ENCODE peak calls at places on chromosomes 2 and 18, in five cellular contexts. One of them, this sample, is unnamed.

GRCh38 chr18:62682396-62682795 is 32.9 kb upstream of the PHLPP1 start:
- DNase-seq in T-helper 9 cell: no peak
- DNase-seq in posterior vena cava: no peak
- DNase-seq in transverse colon: no peak
- DNase-seq in HTR-8/SVneo: no peak
- DNase-seq in this sample: no peak

GRCh38 chr2:96856776-96857673 is 791 bp downstream of the ANKRD39 start:
- DNase-seq in T-helper 9 cell: peak
- DNase-seq in posterior vena cava: no peak
- DNase-seq in transverse colon: peak
- DNase-seq in HTR-8/SVneo: no peak
- DNase-seq in this sample: peak

GRCh38 chr2:160940699-160941098 is 219.5 kb upstream of the TANK start:
- DNase-seq in T-helper 9 cell: no peak
- DNase-seq in posterior vena cava: no peak
- DNase-seq in transverse colon: peak
- DNase-seq in HTR-8/SVneo: no peak
- DNase-seq in this sample: no peak

GRCh38 chr2:175806570-175806969 is 195.5 kb downstream of the LNPK start:
- DNase-seq in T-helper 9 cell: no peak
- DNase-seq in posterior vena cava: no peak
- DNase-seq in transverse colon: no peak
- DNase-seq in HTR-8/SVneo: no peak
- DNase-seq in this sample: no peak

GRCh38 chr2:180040146-180040925 is 33.2 kb upstream of the CWC22 start:
- DNase-seq in T-helper 9 cell: no peak
- DNase-seq in posterior vena cava: no peak
- DNase-seq in transverse colon: no peak
- DNase-seq in HTR-8/SVneo: no peak
- DNase-seq in this sample: no peak

GRCh38 chr2:189008555-189009312 is 34.6 kb downstream of the COL3A1 start:
- DNase-seq in T-helper 9 cell: no peak
- DNase-seq in posterior vena cava: no peak
- DNase-seq in transverse colon: no peak
- DNase-seq in HTR-8/SVneo: no peak
- DNase-seq in this sample: no peak

GRCh38 chr2:54891901-54892300 is 158.3 kb downstream of the RTN4 start:
- DNase-seq in T-helper 9 cell: no peak
- DNase-seq in posterior vena cava: no peak
- DNase-seq in transverse colon: no peak
- DNase-seq in HTR-8/SVneo: no peak
- DNase-seq in this sample: no peak

GRCh38 chr2:200380833-200381542 is 74.5 kb downstream of the SPATS2L start:
- DNase-seq in T-helper 9 cell: no peak
- DNase-seq in posterior vena cava: no peak
- DNase-seq in transverse colon: no peak
- DNase-seq in HTR-8/SVneo: peak
- DNase-seq in this sample: no peak

GRCh38 chr18:11279461-11279860 is 130.1 kb upstream of the PIEZO2 start:
- DNase-seq in T-helper 9 cell: no peak
- DNase-seq in posterior vena cava: no peak
- DNase-seq in transverse colon: no peak
- DNase-seq in HTR-8/SVneo: no peak
- DNase-seq in this sample: no peak

GRCh38 chr18:9803698-9804516 is 81.9 kb upstream of the TXNDC2 start:
- DNase-seq in T-helper 9 cell: no peak
- DNase-seq in posterior vena cava: no peak
- DNase-seq in transverse colon: peak
- DNase-seq in HTR-8/SVneo: no peak
- DNase-seq in this sample: no peak

GRCh38 chr2:8487461-8487932 is 194.4 kb upstream of the ID2 start:
- DNase-seq in T-helper 9 cell: peak
- DNase-seq in posterior vena cava: no peak
- DNase-seq in transverse colon: no peak
- DNase-seq in HTR-8/SVneo: no peak
- DNase-seq in this sample: no peak

GRCh38 chr2:45009303-45009927 is at the start of gene SIX2:
- DNase-seq in T-helper 9 cell: no peak
- DNase-seq in posterior vena cava: peak
- DNase-seq in transverse colon: peak
- DNase-seq in HTR-8/SVneo: peak
- DNase-seq in this sample: peak

GRCh38 chr2:26017464-26018183 is 16.3 kb upstream of the RAB10 start:
- DNase-seq in T-helper 9 cell: no peak
- DNase-seq in posterior vena cava: peak
- DNase-seq in transverse colon: no peak
- DNase-seq in HTR-8/SVneo: no peak
- DNase-seq in this sample: no peak

GRCh38 chr2:2960817-2961216 is 416.8 kb downstream of the EIPR1 start:
- DNase-seq in T-helper 9 cell: no peak
- DNase-seq in posterior vena cava: no peak
- DNase-seq in transverse colon: no peak
- DNase-seq in HTR-8/SVneo: no peak
- DNase-seq in this sample: no peak

GRCh38 chr18:63342206-63342605 is 22.6 kb upstream of the BCL2 start:
- DNase-seq in T-helper 9 cell: no peak
- DNase-seq in posterior vena cava: no peak
- DNase-seq in transverse colon: no peak
- DNase-seq in HTR-8/SVneo: no peak
- DNase-seq in this sample: no peak

GRCh38 chr2:50729306-50730105 is 302.4 kb downstream of the NRXN1 start:
- DNase-seq in T-helper 9 cell: no peak
- DNase-seq in posterior vena cava: no peak
- DNase-seq in transverse colon: no peak
- DNase-seq in HTR-8/SVneo: no peak
- DNase-seq in this sample: no peak

GRCh38 chr2:26613241-26614204 is 27.6 kb downstream of the CIB4 start:
- DNase-seq in T-helper 9 cell: no peak
- DNase-seq in posterior vena cava: peak
- DNase-seq in transverse colon: no peak
- DNase-seq in HTR-8/SVneo: no peak
- DNase-seq in this sample: peak

GRCh38 chr2:235505210-235505741 is 11.4 kb downstream of the AGAP1 start:
- DNase-seq in T-helper 9 cell: no peak
- DNase-seq in posterior vena cava: peak
- DNase-seq in transverse colon: peak
- DNase-seq in HTR-8/SVneo: no peak
- DNase-seq in this sample: peak

GRCh38 chr2:5365871-5366461 is 326.2 kb upstream of the SOX11 start:
- DNase-seq in T-helper 9 cell: no peak
- DNase-seq in posterior vena cava: peak
- DNase-seq in transverse colon: peak
- DNase-seq in HTR-8/SVneo: no peak
- DNase-seq in this sample: peak

GRCh38 chr2:47265751-47266231 is 110.7 kb upstream of the STPG4 start:
- DNase-seq in T-helper 9 cell: no peak
- DNase-seq in posterior vena cava: no peak
- DNase-seq in transverse colon: no peak
- DNase-seq in HTR-8/SVneo: no peak
- DNase-seq in this sample: peak

GRCh38 chr2:26811261-26811660 is 25.4 kb downstream of the CENPA start:
- DNase-seq in T-helper 9 cell: no peak
- DNase-seq in posterior vena cava: peak
- DNase-seq in transverse colon: no peak
- DNase-seq in HTR-8/SVneo: no peak
- DNase-seq in this sample: no peak

GRCh38 chr2:239916205-239917127 is 108.7 kb downstream of the NDUFA10 start:
- DNase-seq in T-helper 9 cell: no peak
- DNase-seq in posterior vena cava: peak
- DNase-seq in transverse colon: no peak
- DNase-seq in HTR-8/SVneo: no peak
- DNase-seq in this sample: peak

GRCh38 chr2:32008811-32009478 is 1.9 kb downstream of the MEMO1 start:
- DNase-seq in T-helper 9 cell: no peak
- DNase-seq in posterior vena cava: no peak
- DNase-seq in transverse colon: peak
- DNase-seq in HTR-8/SVneo: no peak
- DNase-seq in this sample: peak

GRCh38 chr2:226366920-226367319 is 432.7 kb downstream of the IRS1 start:
- DNase-seq in T-helper 9 cell: no peak
- DNase-seq in posterior vena cava: no peak
- DNase-seq in transverse colon: no peak
- DNase-seq in HTR-8/SVneo: no peak
- DNase-seq in this sample: no peak

GRCh38 chr18:76490701-76491171 is 4.3 kb downstream of the ZNF516 start:
- DNase-seq in T-helper 9 cell: no peak
- DNase-seq in posterior vena cava: peak
- DNase-seq in transverse colon: peak
- DNase-seq in HTR-8/SVneo: no peak
- DNase-seq in this sample: peak

GRCh38 chr2:25257032-25257455 is 84.7 kb downstream of the DNMT3A start:
- DNase-seq in T-helper 9 cell: no peak
- DNase-seq in posterior vena cava: no peak
- DNase-seq in transverse colon: no peak
- DNase-seq in HTR-8/SVneo: no peak
- DNase-seq in this sample: no peak

GRCh38 chr2:2271471-2271941 is 59.6 kb downstream of the MYT1L start:
- DNase-seq in T-helper 9 cell: no peak
- DNase-seq in posterior vena cava: no peak
- DNase-seq in transverse colon: no peak
- DNase-seq in HTR-8/SVneo: peak
- DNase-seq in this sample: no peak

GRCh38 chr2:129812071-129812470 is 167.4 kb upstream of the RAB6C start:
- DNase-seq in T-helper 9 cell: no peak
- DNase-seq in posterior vena cava: no peak
- DNase-seq in transverse colon: peak
- DNase-seq in HTR-8/SVneo: no peak
- DNase-seq in this sample: peak

GRCh38 chr2:202643012-202643858 is 8.5 kb downstream of the FAM117B start:
- DNase-seq in T-helper 9 cell: no peak
- DNase-seq in posterior vena cava: no peak
- DNase-seq in transverse colon: no peak
- DNase-seq in HTR-8/SVneo: no peak
- DNase-seq in this sample: no peak

GRCh38 chr2:210445116-210445707 is 31.3 kb downstream of the LANCL1 start:
- DNase-seq in T-helper 9 cell: no peak
- DNase-seq in posterior vena cava: no peak
- DNase-seq in transverse colon: no peak
- DNase-seq in HTR-8/SVneo: peak
- DNase-seq in this sample: no peak

GRCh38 chr2:144596074-144596871 is 76.4 kb upstream of the ZEB2 start:
- DNase-seq in T-helper 9 cell: no peak
- DNase-seq in posterior vena cava: no peak
- DNase-seq in transverse colon: no peak
- DNase-seq in HTR-8/SVneo: peak
- DNase-seq in this sample: no peak

GRCh38 chr18:28875059-28875458 is 698.1 kb upstream of the CDH2 start:
- DNase-seq in T-helper 9 cell: no peak
- DNase-seq in posterior vena cava: no peak
- DNase-seq in transverse colon: no peak
- DNase-seq in HTR-8/SVneo: no peak
- DNase-seq in this sample: no peak

GRCh38 chr2:42493885-42494433 is at the start of gene KCNG3:
- DNase-seq in T-helper 9 cell: peak
- DNase-seq in posterior vena cava: no peak
- DNase-seq in transverse colon: peak
- DNase-seq in HTR-8/SVneo: peak
- DNase-seq in this sample: peak

GRCh38 chr2:53075760-53076159 is 691.8 kb upstream of the CHAC2 start:
- DNase-seq in T-helper 9 cell: no peak
- DNase-seq in posterior vena cava: no peak
- DNase-seq in transverse colon: no peak
- DNase-seq in HTR-8/SVneo: no peak
- DNase-seq in this sample: no peak

GRCh38 chr2:175282300-175282699 is 100.8 kb upstream of the ATP5MC3 start:
- DNase-seq in T-helper 9 cell: no peak
- DNase-seq in posterior vena cava: no peak
- DNase-seq in transverse colon: no peak
- DNase-seq in HTR-8/SVneo: peak
- DNase-seq in this sample: no peak